ENCODE peak calls at places on chromosomes 2 and 18, in seven cellular contexts. G, A, N, Q, D, B and V are unnamed samples. For H3K36me3, the result is how much of the 10 kb centered on the place peaks cover.

GRCh38 chr2:225122007-225122406 is 79.7 kb upstream of the DOCK10 start:
- DNase-seq in B (no peak), D (peak), A (no peak), Q (no peak), N (no peak), G (no peak), V (no peak)

GRCh38 chr2:222982010-222982908 is 69.7 kb upstream of the KCNE4 start:
- DNase-seq in B (peak), G (peak), Q (no peak), A (peak), N (peak), D (peak), V (peak)

GRCh38 chr18:6328624-6329016 is 86.1 kb downstream of the L3MBTL4 start:
- DNase-seq in B (no peak), Q (no peak), G (no peak), A (no peak), N (no peak), D (no peak), V (no peak)

GRCh38 chr2:189076572-189076971 is 102.4 kb downstream of the COL3A1 start:
- DNase-seq in A (peak), G (no peak), D (no peak), B (peak), N (no peak), Q (no peak), V (peak)

GRCh38 chr2:236177967-236178909 is 10.1 kb upstream of the GBX2 start:
- DNase-seq in Q (no peak), B (peak), N (peak), A (peak), D (no peak), G (peak), V (peak)

GRCh38 chr2:134782792-134783191 is 55.6 kb upstream of the ACMSD start:
- DNase-seq in G (no peak), Q (no peak), D (no peak), B (no peak), A (no peak), N (peak), V (peak)

GRCh38 chr2:46275995-46276394 is 21.2 kb upstream of the EPAS1 start:
- DNase-seq in A (peak), G (no peak), B (peak), Q (no peak), N (peak), D (no peak), V (peak)

GRCh38 chr18:26813043-26813442 is 52.5 kb downstream of the AQP4 start:
- DNase-seq in Q (no peak), G (peak), A (no peak), N (peak), D (peak), B (no peak), V (no peak)

GRCh38 chr2:64807417-64807816 is 153.7 kb upstream of the SERTAD2 start:
- DNase-seq in N (peak), D (no peak), B (no peak), A (no peak), G (no peak), Q (no peak), V (peak)

GRCh38 chr2:190534310-190535118 is at the start of gene NEMP2:
- DNase-seq in D (peak), Q (peak), A (peak), G (peak), B (peak), N (peak), V (peak)

GRCh38 chr2:69518836-69519235 is 81.6 kb upstream of the NFU1 start:
- DNase-seq in A (no peak), D (no peak), N (no peak), G (no peak), B (peak), Q (no peak), V (no peak)

GRCh38 chr18:77124452-77124922 is 8.1 kb downstream of the MBP start:
- DNase-seq in D (peak), N (peak), A (no peak), B (no peak), Q (peak), G (no peak), V (no peak)

GRCh38 chr18:43705850-43706249 is 428.6 kb upstream of the SYT4 start:
- DNase-seq in D (no peak), G (no peak), B (no peak), Q (no peak), A (no peak), N (no peak), V (no peak)

GRCh38 chr2:215394102-215394805 is 41.6 kb downstream of the FN1 start:
- DNase-seq in D (no peak), G (no peak), Q (no peak), B (no peak), A (no peak), N (no peak), V (peak)

GRCh38 chr2:168210898-168211570 is 36.4 kb downstream of the STK39 start:
- DNase-seq in N (no peak), A (no peak), B (no peak), G (peak), D (peak), Q (no peak), V (peak)

GRCh38 chr2:66431840-66432511 is 2.9 kb upstream of the MEIS1 start:
- DNase-seq in G (no peak), D (no peak), N (no peak), A (no peak), Q (no peak), B (no peak), V (no peak)

GRCh38 chr2:217928324-217929293 is 74.2 kb downstream of the TNS1 start:
- DNase-seq in Q (no peak), A (peak), D (no peak), N (peak), G (no peak), B (peak), V (no peak)

GRCh38 chr2:127083819-127084503 is 23.0 kb downstream of the BIN1 start:
- DNase-seq in D (no peak), B (peak), G (no peak), Q (no peak), A (peak), N (peak), V (peak)

GRCh38 chr2:205218056-205218455 is 464.2 kb upstream of the NRP2 start:
- DNase-seq in A (no peak), Q (no peak), N (no peak), D (no peak), G (no peak), B (no peak), V (peak)

GRCh38 chr2:230068658-230069080 is at the start of gene SLC16A14:
- DNase-seq in Q (peak), D (peak), B (no peak), G (peak), N (no peak), A (no peak), V (peak)

GRCh38 chr2:223725494-223725893 is 111.9 kb downstream of the AP1S3 start:
- DNase-seq in N (peak), Q (no peak), D (no peak), G (peak), A (peak), B (peak), V (peak)

GRCh38 chr2:134590679-134591078 is 128.1 kb downstream of the TMEM163 start:
- DNase-seq in G (no peak), Q (no peak), A (no peak), D (no peak), B (no peak), N (no peak), V (no peak)

GRCh38 chr18:76495435-76496199 is 575 bp upstream of the ZNF516 start:
- DNase-seq in B (peak), D (peak), Q (no peak), G (no peak), A (peak), N (peak), V (peak)

GRCh38 chr18:36578871-36579270 is 249.9 kb downstream of the TPGS2 start:
- DNase-seq in A (no peak), Q (no peak), N (no peak), D (no peak), B (no peak), G (no peak), V (no peak)

GRCh38 chr18:45775241-45775676 is 50.2 kb upstream of the SIGLEC15 start:
- DNase-seq in A (peak), G (no peak), Q (peak), N (peak), B (peak), D (peak), V (peak)

GRCh38 chr2:42764901-42765300 is 966 bp upstream of the OXER1 start:
- DNase-seq in B (no peak), D (no peak), Q (no peak), A (no peak), G (no peak), N (no peak), V (no peak)

GRCh38 chr2:163662141-163662780 is 73.5 kb downstream of the FIGN start:
- DNase-seq in G (no peak), B (no peak), Q (no peak), D (peak), A (no peak), N (no peak), V (peak)

GRCh38 chr2:57022496-57022895 is 838.7 kb downstream of the CCDC85A start:
- DNase-seq in B (no peak), D (no peak), A (no peak), N (no peak), G (no peak), Q (no peak), V (no peak)

GRCh38 chr18:66990909-66991308 is 387.0 kb upstream of the CDH19 start:
- DNase-seq in N (no peak), B (no peak), G (no peak), Q (no peak), A (no peak), D (no peak), V (no peak)

GRCh38 chr2:53028259-53028658 is 739.3 kb upstream of the CHAC2 start:
- DNase-seq in Q (no peak), D (no peak), B (no peak), N (no peak), A (no peak), G (no peak), V (no peak)

GRCh38 chr18:23263551-23264235 is 128.4 kb downstream of the CABLES1 start:
- DNase-seq in B (no peak), A (no peak), N (no peak), D (no peak), G (no peak), Q (no peak), V (no peak)

GRCh38 chr2:118881490-118882129 is 34.2 kb upstream of the EN1 start:
- DNase-seq in N (peak), Q (peak), G (peak), D (peak), A (no peak), B (no peak), V (peak)

GRCh38 chr2:217853301-217853881 is 149.4 kb downstream of the TNS1 start:
- DNase-seq in Q (no peak), B (peak), A (peak), G (no peak), N (no peak), D (no peak), V (no peak)

DNA sequence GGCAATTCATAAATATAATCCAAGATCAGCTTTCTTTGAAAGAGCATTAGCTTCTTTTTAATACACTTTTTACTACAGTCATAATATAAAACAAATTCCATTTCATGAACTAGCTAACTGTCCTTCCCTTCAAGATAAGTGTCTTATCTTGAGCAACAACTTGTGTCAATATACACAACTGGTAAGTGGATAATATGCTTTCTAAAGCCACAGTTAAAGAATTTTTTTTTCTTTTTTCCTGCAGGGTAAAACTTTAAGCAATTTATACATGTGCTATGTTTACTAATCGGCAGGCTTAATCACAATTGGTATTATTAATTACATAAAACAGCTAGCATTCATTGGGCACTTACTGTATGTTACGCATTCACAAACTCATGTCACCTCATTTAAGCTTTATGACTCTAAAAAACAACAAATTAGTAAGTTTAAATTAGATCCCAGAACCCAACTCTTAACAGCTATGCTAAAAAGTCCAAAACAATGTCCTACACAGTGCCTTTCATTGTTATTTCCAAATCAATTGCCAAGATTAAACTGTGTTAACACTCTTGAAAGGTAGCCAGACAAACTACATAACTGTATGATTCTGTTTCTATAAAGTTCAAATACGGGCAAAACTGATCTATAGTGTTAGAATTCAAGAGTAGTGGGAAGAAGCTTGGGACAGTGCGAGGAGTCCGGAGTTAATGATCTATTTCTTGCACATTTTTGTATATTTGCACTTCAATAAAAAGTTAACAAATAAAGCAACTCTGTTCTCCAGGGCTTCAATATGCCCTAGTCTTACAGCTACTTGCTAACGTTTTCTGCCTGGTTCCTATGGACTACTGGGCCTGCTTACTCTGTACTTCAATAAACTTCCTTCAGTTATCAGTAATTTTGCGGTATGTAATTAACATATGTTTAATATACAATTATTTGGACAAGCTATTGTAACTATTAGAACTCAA is 6.0 kb downstream of the TXNL1 start:
- DNase-seq in N (no peak), G (no peak), A (no peak), Q (no peak), B (no peak), D (no peak), V (no peak)
- H3K36me3 ChIP-seq in N (under half), G (under half), A (under half), Q (under half), B (under half), D (under half), V (under half)

DNA sequence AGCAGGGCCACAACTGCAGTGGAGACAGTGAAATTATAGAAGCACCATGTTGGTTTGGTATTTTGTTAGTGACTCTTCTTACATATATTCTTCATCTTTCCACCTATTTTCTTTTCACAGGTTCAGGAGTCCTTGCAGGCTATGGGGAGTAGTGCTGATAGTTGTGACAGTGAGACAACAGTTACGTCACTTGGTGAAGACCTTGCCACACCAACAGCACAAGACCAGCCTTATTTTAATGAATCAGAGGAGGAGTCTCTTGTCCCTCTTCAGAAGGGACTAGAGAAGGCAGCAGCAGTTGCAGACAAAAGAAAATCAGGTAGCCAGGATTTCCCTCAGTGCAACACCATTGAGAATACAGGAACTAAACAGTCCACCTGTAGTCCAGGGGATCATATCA is 23.6 kb downstream of the ITPRID2 start:
- DNase-seq in Q (no peak), B (no peak), G (no peak), N (no peak), A (no peak), D (no peak), V (no peak)
- H3K36me3 ChIP-seq in Q (under half), B (under half), G (half or more), N (half or more), A (under half), D (half or more), V (half or more)

GRCh38 chr2:207593277-207593676 is 31.9 kb downstream of the METTL21A start:
- DNase-seq in Q (no peak), N (no peak), A (no peak), B (no peak), G (no peak), D (no peak), V (no peak)
- H3K36me3 ChIP-seq in Q (under half), N (under half), A (under half), B (under half), G (under half), D (half or more), V (under half)

DNA sequence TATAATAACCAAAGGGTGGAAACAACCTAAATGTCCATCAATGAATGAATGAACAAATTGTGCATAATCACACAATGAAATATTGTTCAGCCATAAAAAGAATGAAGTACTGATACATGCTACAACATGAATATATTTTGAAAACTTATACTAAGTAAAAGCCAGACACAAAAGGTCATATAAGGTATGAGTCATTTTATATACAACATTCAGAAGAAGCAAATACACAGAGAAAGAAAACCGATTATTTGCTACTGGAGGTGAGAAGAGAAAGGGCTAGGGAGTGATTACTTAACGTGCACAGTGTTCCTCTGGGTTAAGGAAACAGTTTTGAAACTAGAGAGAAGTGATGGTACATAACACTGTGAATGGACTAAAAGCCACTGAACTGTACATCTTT is 105.3 kb downstream of the GORASP2 start:
- DNase-seq in B (no peak), A (no peak), G (no peak), Q (no peak), D (no peak), N (no peak), V (no peak)
- H3K36me3 ChIP-seq in B (under half), A (under half), G (under half), Q (under half), D (under half), N (under half), V (under half)

DNA sequence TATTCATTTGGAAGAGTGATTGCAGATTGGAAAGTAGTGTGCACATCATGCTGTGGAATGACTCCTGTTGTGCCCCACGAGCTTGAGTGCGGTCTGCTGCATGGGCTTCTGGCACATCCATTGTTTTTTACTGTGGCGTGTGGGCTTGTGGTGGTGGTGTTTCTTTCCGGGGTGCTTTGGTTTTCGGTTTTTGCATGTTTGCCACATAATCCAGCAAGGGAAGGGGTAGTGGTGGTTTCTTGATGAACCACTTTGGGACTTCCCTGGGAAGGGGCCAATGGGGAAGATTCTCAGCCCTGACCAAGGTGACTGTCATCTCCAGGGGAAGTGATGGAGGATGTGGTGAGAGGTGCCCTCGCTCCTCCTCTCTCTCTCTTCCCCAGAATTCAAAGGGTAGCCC is 57.0 kb downstream of the COA5 start:
- DNase-seq in G (no peak), B (no peak), D (no peak), N (no peak), A (no peak), Q (no peak), V (no peak)
- H3K36me3 ChIP-seq in G (under half), B (under half), D (under half), N (half or more), A (under half), Q (under half), V (under half)

GRCh38 chr2:9494096-9494495 is 19.7 kb downstream of the IAH1 start:
- DNase-seq in Q (no peak), B (no peak), G (no peak), D (no peak), A (no peak), N (no peak), V (no peak)

GRCh38 chr2:9492927-9493326 is 18.6 kb downstream of the IAH1 start:
- DNase-seq in B (no peak), N (no peak), D (no peak), Q (no peak), G (no peak), A (no peak), V (no peak)

GRCh38 chr2:9493478-9493877 is 19.1 kb downstream of the IAH1 start:
- DNase-seq in B (no peak), Q (no peak), D (no peak), N (no peak), A (no peak), G (no peak), V (no peak)

GRCh38 chr2:9497017-9497416 is 22.7 kb downstream of the IAH1 start:
- DNase-seq in N (no peak), G (no peak), D (no peak), Q (no peak), A (no peak), B (no peak), V (no peak)

GRCh38 chr2:9498210-9498609 is 23.9 kb downstream of the IAH1 start:
- DNase-seq in N (no peak), D (no peak), G (no peak), A (no peak), Q (no peak), B (no peak), V (no peak)
- H3K36me3 ChIP-seq in N (half or more), D (half or more), G (under half), A (under half), Q (under half), B (under half), V (half or more)

GRCh38 chr2:239998006-239998405 is 27.1 kb downstream of the NDUFA10 start:
- DNase-seq in B (no peak), N (no peak), G (no peak), D (no peak), A (no peak), Q (no peak), V (no peak)

GRCh38 chr2:240002983-240003382 is 22.2 kb downstream of the NDUFA10 start:
- DNase-seq in N (no peak), Q (no peak), G (no peak), A (no peak), B (no peak), D (no peak), V (no peak)

GRCh38 chr2:240000671-240001070 is 24.5 kb downstream of the NDUFA10 start:
- DNase-seq in D (no peak), N (no peak), Q (no peak), G (no peak), A (no peak), B (no peak), V (no peak)
- H3K36me3 ChIP-seq in D (under half), N (half or more), Q (under half), G (under half), A (under half), B (under half), V (under half)